ENCODE peak calls at places on chromosome 4, in seven cellular contexts. R is K562, H is GM13976, K is heart right ventricle, N is omental fat pad, B is tibial artery, A is MCF 10A. Y is an unnamed sample.
A peak's percentile ranks its signal among the peaks of the same experiment; 100 is the strongest.

GRCh38 chr4:125520258-125520990 is 205.7 kb downstream of the FAT4 start:
- DNase-seq in K (no peak), A (no peak), R (no peak), H (no peak), B (no peak), N (no peak), Y (no peak)

GRCh38 chr4:122665148-122665547 is 44.3 kb upstream of the IL21 start:
- DNase-seq in A (no peak), N (no peak), K (no peak), B (no peak), H (no peak), R (no peak), Y (no peak)

GRCh38 chr4:101649790-101650450 is 140.6 kb upstream of the BANK1 start:
- DNase-seq in R (no peak), N (no peak), H (no peak), B (no peak), K (no peak), A (peak; percentile 78), Y (no peak)

GRCh38 chr4:145340071-145340695 is 141.5 kb upstream of the SMAD1 start:
- DNase-seq in K (no peak), N (no peak), H (no peak), B (no peak), A (no peak), R (peak; percentile 38), Y (no peak)

GRCh38 chr4:147447820-147448219 is 33.1 kb upstream of the EDNRA start:
- DNase-seq in R (no peak), N (no peak), B (no peak), H (no peak), K (no peak), A (peak; percentile 63), Y (no peak)

GRCh38 chr4:183099537-183100297 is 660 bp downstream of the WWC2 start:
- DNase-seq in H (peak; percentile 31), B (peak; percentile 22), A (peak; percentile 39), R (peak; percentile 45), N (no peak), K (peak; percentile 30), Y (peak; percentile 25)

GRCh38 chr4:70734168-70734954 is 12.6 kb downstream of the RUFY3 start:
- DNase-seq in R (no peak), K (no peak), N (no peak), A (peak; percentile 60), B (no peak), H (peak; percentile 65), Y (no peak)

GRCh38 chr4:138097912-138098600 is 144.1 kb downstream of the SLC7A11 start:
- DNase-seq in B (no peak), H (no peak), N (no peak), R (no peak), A (no peak), K (no peak), Y (no peak)

GRCh38 chr4:1195109-1195671 is 22.8 kb upstream of the SPON2 start:
- DNase-seq in H (peak; percentile 20), N (peak; percentile 16), R (no peak), K (no peak), B (no peak), A (no peak), Y (peak; percentile 11)

GRCh38 chr4:17065821-17066220 is 167.4 kb upstream of the LDB2 start:
- DNase-seq in K (no peak), A (no peak), R (no peak), N (no peak), B (no peak), H (no peak), Y (no peak)

GRCh38 chr4:138037716-138038115 is 204.4 kb downstream of the SLC7A11 start:
- DNase-seq in N (no peak), H (no peak), A (no peak), B (no peak), R (no peak), K (no peak), Y (no peak)

GRCh38 chr4:35835893-35836292 is 408.4 kb downstream of the ARAP2 start:
- DNase-seq in K (no peak), A (peak; percentile 1), B (no peak), N (no peak), H (no peak), R (no peak), Y (no peak)

GRCh38 chr4:1980561-1981041 is 28.2 kb downstream of the NELFA start:
- DNase-seq in N (no peak), H (no peak), B (no peak), R (no peak), K (no peak), A (no peak), Y (no peak)

GRCh38 chr4:15912961-15913630 is 25.4 kb downstream of the FGFBP1 start:
- DNase-seq in A (no peak), B (no peak), R (no peak), H (no peak), K (no peak), N (no peak), Y (no peak)

GRCh38 chr4:156190606-156191005 is 236.9 kb upstream of the CTSO start:
- DNase-seq in H (no peak), A (peak; percentile 9), K (no peak), B (no peak), R (no peak), N (no peak), Y (no peak)

GRCh38 chr4:3702551-3703221 is 63.5 kb upstream of the ADRA2C start:
- DNase-seq in B (no peak), N (no peak), A (no peak), H (no peak), R (no peak), K (no peak), Y (no peak)

GRCh38 chr4:3705236-3705987 is 60.8 kb upstream of the ADRA2C start:
- DNase-seq in N (no peak), K (peak; percentile 6), R (no peak), A (no peak), H (no peak), B (no peak), Y (no peak)

GRCh38 chr4:3703343-3703676 is 62.9 kb upstream of the ADRA2C start:
- DNase-seq in K (no peak), R (no peak), H (no peak), B (no peak), A (no peak), N (no peak), Y (no peak)

GRCh38 chr4:3704669-3705068 is 61.5 kb upstream of the ADRA2C start:
- DNase-seq in A (no peak), H (no peak), R (no peak), N (no peak), B (no peak), K (no peak), Y (no peak)

DNA sequence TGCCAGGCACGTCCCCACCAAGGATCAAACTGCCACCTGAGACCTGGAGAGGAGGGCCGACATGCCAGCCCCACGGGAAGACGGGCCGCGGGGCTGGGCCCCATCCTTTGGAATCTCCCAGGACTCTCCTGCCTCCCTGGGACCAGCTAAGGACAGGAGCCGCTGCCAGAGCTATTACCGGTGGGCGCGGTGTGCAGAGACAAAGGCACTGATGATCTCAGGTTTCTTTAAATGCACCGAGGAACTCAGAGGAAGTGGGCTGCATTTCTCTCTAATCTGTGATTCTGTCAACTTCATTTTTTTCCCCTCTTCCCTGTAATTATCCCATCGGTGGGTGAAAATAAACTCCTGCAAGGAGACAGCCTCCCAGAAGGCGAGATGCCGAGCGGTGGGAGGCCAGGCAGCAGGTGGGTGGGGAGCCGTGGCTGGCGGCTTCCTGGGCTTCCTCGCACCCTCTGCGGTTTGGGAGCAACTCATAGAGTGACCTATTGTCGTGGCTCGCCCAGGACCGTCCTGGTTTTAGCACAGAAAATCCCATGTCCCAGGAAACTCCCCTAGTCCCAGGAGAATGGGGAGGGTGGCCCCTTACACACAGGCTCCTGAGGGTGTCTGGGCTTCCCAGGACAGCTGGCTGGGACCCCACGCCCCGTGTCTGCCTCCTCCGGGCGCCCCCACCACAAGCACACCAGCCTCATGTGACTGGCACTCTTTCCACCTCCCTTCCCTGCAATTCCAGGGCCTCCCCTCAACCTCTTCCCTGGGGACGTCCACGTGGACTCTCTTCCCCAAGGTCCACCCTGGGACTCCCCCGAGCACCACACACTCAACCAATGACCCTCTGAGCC is 62.3 kb upstream of the ADRA2C start:
- DNase-seq in R (no peak), B (no peak), A (no peak), N (no peak), H (no peak), K (no peak), Y (no peak)
- TF ChIP-seq CTCF in R (no peak), B (no peak), A (no peak), N (no peak), H (no peak), K (no peak), Y (no peak)

GRCh38 chr4:32697281-32697814 is 1977.2 kb downstream of the PCDH7 start:
- DNase-seq in A (peak; percentile 4), H (no peak), K (no peak), R (no peak), B (no peak), N (no peak), Y (no peak)
- TF ChIP-seq CTCF in A (no peak), H (no peak), K (no peak), R (no peak), B (no peak), N (no peak), Y (no peak)

DNA sequence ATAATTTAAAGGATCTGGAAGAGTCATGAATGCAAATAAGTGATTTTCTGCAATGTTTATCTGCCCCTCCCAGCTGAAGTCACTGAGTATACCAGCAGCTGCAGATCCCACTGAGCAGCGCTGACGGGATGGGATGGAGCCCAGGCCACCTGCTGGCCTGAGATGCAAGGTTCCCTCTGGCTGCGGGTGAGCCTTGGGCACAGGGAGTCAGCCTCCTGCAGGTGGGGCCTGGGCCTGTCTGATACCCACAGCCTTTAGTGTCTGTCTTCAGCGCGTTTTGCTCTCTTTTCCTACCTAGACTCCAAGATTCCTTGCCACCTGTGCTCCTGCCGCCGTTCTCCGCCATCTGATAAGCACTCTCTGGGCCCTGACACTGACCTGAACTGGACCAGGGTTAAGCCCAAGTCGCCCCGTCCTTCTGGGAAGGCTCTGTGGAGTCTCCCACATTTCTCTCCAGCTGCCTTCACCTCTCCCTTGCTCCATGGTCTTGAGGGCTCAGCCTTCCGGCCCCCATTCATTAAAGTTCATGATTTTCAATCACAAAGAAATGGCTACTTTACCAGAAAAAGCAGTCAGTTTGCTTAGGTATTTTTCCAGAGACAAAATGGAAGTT is 223.1 kb upstream of the FAT1 start:
- DNase-seq in N (no peak), K (no peak), A (peak; percentile 50), B (no peak), H (no peak), R (peak; percentile 58), Y (no peak)
- TF ChIP-seq CTCF in N (no peak), K (no peak), A (no peak), B (no peak), H (no peak), R (peak; percentile 58), Y (no peak)

GRCh38 chr4:153465922-153466636 is at the start of gene TMEM131L:
- DNase-seq in R (peak; percentile 94), B (peak; percentile 67), K (peak; percentile 77), A (peak; percentile 66), N (no peak), H (peak; percentile 90), Y (peak; percentile 67)

GRCh38 chr4:153467897-153468262 is 1.7 kb downstream of the TMEM131L start:
- DNase-seq in R (no peak), B (no peak), A (no peak), N (no peak), H (no peak), K (no peak), Y (no peak)

GRCh38 chr4:153466637-153467153 is 535 bp downstream of the TMEM131L start:
- DNase-seq in N (no peak), A (no peak), H (no peak), B (no peak), R (no peak), K (peak; percentile 31), Y (peak; percentile 64)

GRCh38 chr4:153467154-153467896 is 1.2 kb downstream of the TMEM131L start:
- DNase-seq in H (peak; percentile 90), N (no peak), K (peak; percentile 38), R (peak; percentile 85), B (peak; percentile 50), A (peak; percentile 55), Y (peak; percentile 82)

GRCh38 chr4:153468587-153468986 is 2.4 kb downstream of the TMEM131L start:
- DNase-seq in H (no peak), N (no peak), B (no peak), A (no peak), K (no peak), R (no peak), Y (no peak)
- TF ChIP-seq CTCF in H (no peak), N (no peak), B (no peak), A (no peak), K (no peak), R (no peak), Y (no peak)